ENCODE peak calls at places on chromosomes 13 and 19, in four cellular contexts. One of them, this sample, is unnamed.

GRCh38 chr19:607301-608154 is 17.8 kb downstream of the HCN2 start:
- DNase-seq in left lung: no peak
- DNase-seq in cardiac muscle cell: no peak
- DNase-seq in substantia nigra: no peak
- DNase-seq in this sample: no peak

GRCh38 chr13:98155475-98156111 is 12.7 kb downstream of the FARP1 start:
- DNase-seq in left lung: no peak
- DNase-seq in substantia nigra: no peak
- DNase-seq in cardiac muscle cell: peak; percentile 77
- DNase-seq in this sample: no peak

GRCh38 chr13:100827489-100828000 is 152.9 kb upstream of the TMTC4 start:
- DNase-seq in left lung: no peak
- DNase-seq in cardiac muscle cell: no peak
- DNase-seq in substantia nigra: no peak
- DNase-seq in this sample: no peak

GRCh38 chr19:46972301-46972700 is 47.3 kb upstream of the NPAS1 start:
- DNase-seq in substantia nigra: no peak
- DNase-seq in left lung: no peak
- DNase-seq in cardiac muscle cell: peak; percentile 74
- DNase-seq in this sample: no peak

GRCh38 chr13:42615691-42616090 is 41.7 kb downstream of the TNFSF11 start:
- DNase-seq in left lung: no peak
- DNase-seq in substantia nigra: no peak
- DNase-seq in cardiac muscle cell: no peak
- DNase-seq in this sample: no peak

GRCh38 chr19:18967358-18968146 is 26.5 kb upstream of the HOMER3 start:
- DNase-seq in left lung: no peak
- DNase-seq in substantia nigra: peak; percentile 0
- DNase-seq in cardiac muscle cell: peak; percentile 83
- DNase-seq in this sample: no peak

GRCh38 chr19:45424191-45425058 is 708 bp upstream of the ERCC1 start:
- DNase-seq in cardiac muscle cell: peak; percentile 92
- DNase-seq in left lung: peak; percentile 87
- DNase-seq in substantia nigra: peak; percentile 49
- DNase-seq in this sample: peak; percentile 84

GRCh38 chr19:6639439-6639838 is 30.5 kb downstream of the TNFSF14 start:
- DNase-seq in cardiac muscle cell: no peak
- DNase-seq in left lung: no peak
- DNase-seq in substantia nigra: no peak
- DNase-seq in this sample: no peak

GRCh38 chr13:100176781-100177389 is 88.0 kb downstream of the PCCA start:
- DNase-seq in cardiac muscle cell: peak; percentile 68
- DNase-seq in substantia nigra: no peak
- DNase-seq in left lung: no peak
- DNase-seq in this sample: no peak

GRCh38 chr13:75876371-75877050 is 240.4 kb downstream of the LMO7 start:
- DNase-seq in cardiac muscle cell: peak; percentile 77
- DNase-seq in substantia nigra: peak; percentile 41
- DNase-seq in left lung: no peak
- DNase-seq in this sample: peak; percentile 77

GRCh38 chr13:45518525-45519235 is 53.9 kb downstream of the COG3 start:
- DNase-seq in left lung: no peak
- DNase-seq in substantia nigra: no peak
- DNase-seq in cardiac muscle cell: peak; percentile 48
- DNase-seq in this sample: peak; percentile 76

GRCh38 chr19:3499738-3500428 is 591 bp downstream of the DOHH start:
- DNase-seq in substantia nigra: no peak
- DNase-seq in left lung: peak; percentile 51
- DNase-seq in cardiac muscle cell: no peak
- DNase-seq in this sample: no peak

GRCh38 chr19:16797876-16798275 is 31.3 kb upstream of the SIN3B start:
- DNase-seq in substantia nigra: no peak
- DNase-seq in cardiac muscle cell: no peak
- DNase-seq in left lung: no peak
- DNase-seq in this sample: no peak

GRCh38 chr19:54331626-54332025 is 7.3 kb downstream of the LILRA4 start:
- DNase-seq in left lung: no peak
- DNase-seq in substantia nigra: no peak
- DNase-seq in cardiac muscle cell: no peak
- DNase-seq in this sample: no peak

GRCh38 chr13:26987614-26988013 is 184.0 kb downstream of the USP12 start:
- DNase-seq in left lung: no peak
- DNase-seq in substantia nigra: no peak
- DNase-seq in cardiac muscle cell: no peak
- DNase-seq in this sample: no peak

GRCh38 chr13:102944821-102945220 is 99.0 kb downstream of the ERCC5 start:
- DNase-seq in cardiac muscle cell: no peak
- DNase-seq in substantia nigra: no peak
- DNase-seq in left lung: no peak
- DNase-seq in this sample: no peak

GRCh38 chr13:71115301-71115700 is 751.7 kb downstream of the DACH1 start:
- DNase-seq in cardiac muscle cell: no peak
- DNase-seq in left lung: no peak
- DNase-seq in substantia nigra: no peak
- DNase-seq in this sample: no peak

GRCh38 chr13:97757807-97758206 is 195.7 kb upstream of the IPO5 start:
- DNase-seq in left lung: no peak
- DNase-seq in cardiac muscle cell: peak; percentile 98
- DNase-seq in substantia nigra: no peak
- DNase-seq in this sample: no peak

GRCh38 chr13:20222553-20222952 is 9.6 kb downstream of the GJB6 start:
- DNase-seq in cardiac muscle cell: no peak
- DNase-seq in left lung: no peak
- DNase-seq in substantia nigra: no peak
- DNase-seq in this sample: no peak

GRCh38 chr13:62119739-62120700 is 704.4 kb upstream of the PCDH20 start:
- DNase-seq in substantia nigra: no peak
- DNase-seq in left lung: no peak
- DNase-seq in cardiac muscle cell: peak; percentile 7
- DNase-seq in this sample: no peak

GRCh38 chr19:47865166-47865565 is 6.1 kb downstream of the TPRX2 start:
- DNase-seq in left lung: no peak
- DNase-seq in substantia nigra: no peak
- DNase-seq in cardiac muscle cell: no peak
- DNase-seq in this sample: no peak

GRCh38 chr19:36023432-36023831 is 9.2 kb downstream of the CLIP3 start:
- DNase-seq in left lung: no peak
- DNase-seq in cardiac muscle cell: no peak
- DNase-seq in substantia nigra: no peak
- DNase-seq in this sample: no peak

This sample was measured in Caco-2.